ENCODE peak calls at places on chromosomes 16 and 17, in seven cellular contexts. P, S, U, R, Z, N and K are unnamed samples.

GRCh38 chr17:35934760-35935159 is 4.2 kb upstream of the RDM1 start:
- DNase-seq in P (no peak), S (no peak), U (no peak), R (no peak), Z (no peak), N (no peak), K (peak; percentile 69)

GRCh38 chr16:58421029-58421428 is 28.8 kb downstream of the GINS3 start:
- DNase-seq in P (no peak), S (no peak), U (no peak), R (no peak), Z (no peak), N (no peak), K (no peak)

GRCh38 chr17:33266611-33267010 is 26.5 kb downstream of the ASIC2 start:
- DNase-seq in P (no peak), S (no peak), U (no peak), R (no peak), Z (no peak), N (no peak), K (no peak)

GRCh38 chr16:57373117-57373947 is 1.0 kb downstream of the CX3CL1 start:
- DNase-seq in P (no peak), S (no peak), U (no peak), R (no peak), Z (no peak), N (no peak), K (no peak)

GRCh38 chr17:76432712-76433336 is 20.1 kb downstream of the UBE2O start:
- DNase-seq in P (no peak), S (no peak), U (no peak), R (no peak), Z (no peak), N (no peak), K (no peak)

GRCh38 chr17:73197141-73197540 is 4.3 kb downstream of the COG1 start:
- DNase-seq in P (no peak), S (no peak), U (no peak), R (no peak), Z (no peak), N (no peak), K (no peak)

GRCh38 chr16:1580256-1580655 is 31.6 kb downstream of the IFT140 start:
- DNase-seq in P (peak; percentile 56), S (no peak), U (no peak), R (no peak), Z (no peak), N (no peak), K (no peak)

GRCh38 chr16:87409781-87410180 is 17.6 kb downstream of the MAP1LC3B start:
- DNase-seq in P (no peak), S (no peak), U (no peak), R (peak; percentile 30), Z (no peak), N (no peak), K (no peak)

GRCh38 chr17:5238333-5238732 is 3.7 kb upstream of the SCIMP start:
- DNase-seq in P (no peak), S (no peak), U (no peak), R (no peak), Z (no peak), N (no peak), K (no peak)

GRCh38 chr16:16150117-16150877 is 73.0 kb downstream of the ABCC6 start:
- DNase-seq in P (peak; percentile 24), S (no peak), U (peak; percentile 67), R (no peak), Z (no peak), N (peak; percentile 44), K (peak; percentile 88)

GRCh38 chr17:37740861-37741260 is 4.0 kb downstream of the HNF1B start:
- DNase-seq in P (no peak), S (no peak), U (no peak), R (no peak), Z (no peak), N (no peak), K (no peak)

GRCh38 chr17:76477576-76477975 is 10.2 kb downstream of the AANAT start:
- DNase-seq in P (no peak), S (no peak), U (no peak), R (no peak), Z (no peak), N (no peak), K (no peak)

GRCh38 chr16:81907681-81908080 is 103.6 kb downstream of the SDR42E1 start:
- DNase-seq in P (no peak), S (no peak), U (no peak), R (no peak), Z (no peak), N (no peak), K (no peak)

GRCh38 chr16:30651124-30652004 is 604 bp downstream of the PRR14 start:
- DNase-seq in P (peak; percentile 68), S (peak; percentile 72), U (peak; percentile 74), R (peak; percentile 82), Z (peak; percentile 84), N (peak; percentile 42), K (peak; percentile 75)

GRCh38 chr17:13643196-13643595 is 41.5 kb upstream of the HS3ST3A1 start:
- DNase-seq in P (no peak), S (no peak), U (no peak), R (no peak), Z (no peak), N (no peak), K (no peak)

GRCh38 chr17:44775838-44776621 is 17.2 kb downstream of the ADAM11 start:
- DNase-seq in P (no peak), S (no peak), U (no peak), R (peak; percentile 72), Z (peak; percentile 69), N (no peak), K (peak; percentile 62)

GRCh38 chr16:30472328-30472942 is at the start of gene ITGAL:
- DNase-seq in P (peak; percentile 46), S (peak; percentile 83), U (peak; percentile 35), R (peak; percentile 84), Z (peak; percentile 63), N (peak; percentile 45), K (peak; percentile 77)

GRCh38 chr16:64627781-64628180 is 494.1 kb downstream of the CDH11 start:
- DNase-seq in P (no peak), S (no peak), U (peak; percentile 65), R (no peak), Z (no peak), N (no peak), K (peak; percentile 75)

GRCh38 chr17:62892870-62893338 is 73.1 kb upstream of the TANC2 start:
- DNase-seq in P (peak; percentile 36), S (peak; percentile 80), U (no peak), R (peak; percentile 69), Z (no peak), N (peak; percentile 53), K (no peak)

GRCh38 chr17:73419896-73420295 is 108.1 kb upstream of the CDC42EP4 start:
- DNase-seq in P (no peak), S (no peak), U (no peak), R (peak; percentile 22), Z (no peak), N (no peak), K (peak; percentile 8)

GRCh38 chr17:57864273-57864672 is 14.4 kb upstream of the MRPS23 start:
- DNase-seq in P (no peak), S (no peak), U (no peak), R (no peak), Z (no peak), N (no peak), K (no peak)
- H3K4me1 ChIP-seq in P (peaks cover 16% of the 10 kb centered on the region), S (peaks cover 32% of the 10 kb centered on the region), U (peaks cover 31% of the 10 kb centered on the region), R (peaks cover 42% of the 10 kb centered on the region), Z (peaks cover 31% of the 10 kb centered on the region), N (peaks cover 64% of the 10 kb centered on the region), K (peaks cover 5% of the 10 kb centered on the region)

GRCh38 chr17:82019208-82019727 is 3.4 kb downstream of the CENPX start:
- DNase-seq in P (no peak), S (no peak), U (no peak), R (no peak), Z (no peak), N (no peak), K (no peak)

GRCh38 chr17:82022310-82022980 is at the start of gene CENPX:
- DNase-seq in P (no peak), S (no peak), U (no peak), R (no peak), Z (no peak), N (no peak), K (no peak)

GRCh38 chr17:82019905-82020873 is 2.5 kb downstream of the CENPX start:
- DNase-seq in P (peak; percentile 76), S (no peak), U (peak; percentile 70), R (peak; percentile 81), Z (peak; percentile 80), N (no peak), K (peak; percentile 80)

GRCh38 chr17:82021728-82022309 is 859 bp downstream of the CENPX start:
- DNase-seq in P (peak; percentile 66), S (no peak), U (no peak), R (no peak), Z (peak; percentile 66), N (no peak), K (no peak)

GRCh38 chr17:82020874-82021727 is 1.6 kb downstream of the CENPX start:
- DNase-seq in P (peak; percentile 78), S (peak; percentile 77), U (peak; percentile 71), R (peak; percentile 85), Z (peak; percentile 84), N (peak; percentile 77), K (peak; percentile 74)
- H3K4me3 ChIP-seq in P (peak overlapping the region; percentile 77), S (peak overlapping the region; percentile 99), U (peak overlapping the region; percentile 100), R (no peak overlapping the region), Z (no peak overlapping the region), N (peak overlapping the region; percentile 91), K (no peak overlapping the region)

GRCh38 chr16:67874147-67874771 is 1.4 kb downstream of the EDC4 start:
- DNase-seq in P (no peak), S (no peak), U (no peak), R (no peak), Z (no peak), N (no peak), K (no peak)

GRCh38 chr16:67872631-67873434 is at the start of gene EDC4:
- DNase-seq in P (peak; percentile 84), S (peak; percentile 87), U (peak; percentile 89), R (peak; percentile 91), Z (peak; percentile 87), N (peak; percentile 82), K (peak; percentile 96)

GRCh38 chr16:67873435-67874146 is 739 bp downstream of the EDC4 start:
- DNase-seq in P (peak; percentile 36), S (no peak), U (no peak), R (no peak), Z (no peak), N (no peak), K (no peak)

GRCh38 chr16:67871256-67871655 is 1.6 kb upstream of the EDC4 start:
- DNase-seq in P (no peak), S (no peak), U (no peak), R (no peak), Z (no peak), N (no peak), K (no peak)

DNA sequence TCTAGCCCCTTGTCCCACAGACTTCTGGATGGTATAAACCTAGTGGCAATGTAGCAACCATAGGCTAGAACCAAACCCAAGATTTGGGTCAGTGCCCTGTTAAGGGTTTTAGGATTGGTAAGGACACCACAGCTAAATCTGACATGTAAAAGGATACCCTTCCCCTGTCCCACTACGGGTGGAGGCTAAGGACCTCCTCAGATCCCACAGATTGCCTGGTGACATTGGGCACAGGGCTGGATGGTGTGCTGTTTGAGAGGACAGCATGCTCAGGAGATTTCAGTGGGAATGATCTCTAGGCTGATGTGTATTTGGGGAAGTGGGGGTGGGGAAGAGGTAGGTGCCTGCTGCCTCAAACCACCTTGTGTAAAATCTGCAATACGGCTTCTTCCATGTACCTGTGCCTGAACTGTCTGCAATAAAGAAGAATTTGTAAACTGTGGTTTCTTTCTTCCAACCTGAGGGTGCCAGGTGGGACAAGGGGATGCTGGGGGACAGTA is 671 bp upstream of the EDC4 start:
- DNase-seq in P (no peak), S (no peak), U (no peak), R (no peak), Z (no peak), N (no peak), K (peak; percentile 1)
- H3K4me1 ChIP-seq in P (peaks cover 14% of the 10 kb centered on the region), S (no peaks in the 10 kb centered on the region), U (peaks cover 17% of the 10 kb centered on the region), R (peaks cover 30% of the 10 kb centered on the region), Z (peaks cover 11% of the 10 kb centered on the region), N (peaks cover 35% of the 10 kb centered on the region), K (peaks cover 9% of the 10 kb centered on the region)

GRCh38 chr16:3157229-3158013 is 22.6 kb downstream of the ZNF213 start:
- DNase-seq in P (peak; percentile 84), S (peak; percentile 66), U (peak; percentile 53), R (peak; percentile 67), Z (peak; percentile 74), N (peak; percentile 67), K (peak; percentile 59)
- H3K4me3 ChIP-seq in P (peak overlapping the region; percentile 91), S (peak overlapping the region; percentile 80), U (peak overlapping the region; percentile 77), R (peak overlapping the region; percentile 84), Z (peak overlapping the region; percentile 82), N (peak overlapping the region; percentile 63), K (peak overlapping the region; percentile 8)